ENCODE peak calls at places on chromosomes 11 and 22, in seven cellular contexts. G is A549; D is NCI-H1105 treated with DMSO at 0.1 percent for 48 hours; K is SJSA1; P is HL-60; N is CD8-positive, alpha-beta memory T cell; V is GM23248. X is an unnamed sample.

GRCh38 chr22:49531533-49531895 is 296.2 kb downstream of the BRD1 start:
- DNase-seq in V (no peak), G (no peak), D (no peak), N (no peak), K (no peak), P (no peak), X (no peak)

GRCh38 chr11:79167510-79168188 is 273.2 kb downstream of the TENM4 start:
- DNase-seq in V (no peak), K (no peak), N (no peak), G (no peak), P (no peak), D (no peak), X (no peak)

GRCh38 chr22:37552560-37553163 is 7.6 kb upstream of the CDC42EP1 start:
- DNase-seq in D (no peak), P (no peak), G (no peak), K (no peak), V (peak; percentile 61), N (no peak), X (no peak)

GRCh38 chr22:47872761-47873535 is 1110.5 kb downstream of the TBC1D22A start:
- DNase-seq in N (no peak), G (no peak), V (no peak), D (no peak), K (no peak), P (no peak), X (no peak)

GRCh38 chr11:2897048-2897447 is 11.5 kb upstream of the CDKN1C start:
- DNase-seq in D (no peak), K (no peak), P (no peak), V (no peak), G (no peak), N (no peak), X (no peak)

GRCh38 chr11:12941671-12942070 is 67.4 kb upstream of the RASSF10 start:
- DNase-seq in K (no peak), N (no peak), G (no peak), V (no peak), P (no peak), D (no peak), X (no peak)

GRCh38 chr11:126231725-126232459 is 20.3 kb downstream of the FAM118B start:
- DNase-seq in V (no peak), N (no peak), G (no peak), D (peak; percentile 94), K (no peak), P (no peak), X (peak; percentile 54)

GRCh38 chr11:6545917-6546605 is 49.0 kb downstream of the DNHD1 start:
- DNase-seq in K (no peak), D (no peak), G (no peak), N (no peak), V (no peak), P (no peak), X (no peak)

GRCh38 chr22:33000342-33001280 is 57.6 kb downstream of the SYN3 start:
- DNase-seq in K (peak; percentile 72), G (peak; percentile 8), P (no peak), V (peak; percentile 71), D (peak; percentile 5), N (no peak), X (no peak)